ENCODE peak calls at places on chromosomes 16 and 17, in eight cellular contexts. J is COR-L47, N is mucosa of descending colon, U is hippocampal formation, M is EL, A is suprapubic skin, H is EH, F is small intestine. X is an unnamed sample.
A peak's percentile ranks its signal among the peaks of the same experiment; 100 is the strongest.

GRCh38 chr17:70906808-70907207 is 737.5 kb downstream of the KCNJ2 start:
- DNase-seq in N (no peak), U (no peak), J (peak; percentile 1), H (peak; percentile 9), F (no peak), M (no peak), A (no peak), X (peak; percentile 45)

GRCh38 chr17:48569676-48570324 is 8.3 kb downstream of the HOXB4 start:
- DNase-seq in J (no peak), U (no peak), A (no peak), N (no peak), H (no peak), F (no peak), M (no peak), X (no peak)

GRCh38 chr16:30797670-30798309 is 10.8 kb upstream of the ZNF629 start:
- DNase-seq in M (no peak), J (no peak), F (no peak), U (no peak), A (no peak), N (no peak), H (no peak), X (no peak)

GRCh38 chr17:40510328-40510648 is 8.9 kb upstream of the TNS4 start:
- DNase-seq in J (peak; percentile 15), N (no peak), H (no peak), U (no peak), A (peak; percentile 76), M (peak; percentile 54), F (no peak), X (peak; percentile 75)

GRCh38 chr17:34780438-34780837 is 180.8 kb downstream of the CCT6B start:
- DNase-seq in H (no peak), U (no peak), N (no peak), J (no peak), F (no peak), A (no peak), M (no peak), X (no peak)

GRCh38 chr17:80692931-80693467 is 148.4 kb downstream of the RPTOR start:
- DNase-seq in M (no peak), J (no peak), N (no peak), A (no peak), H (no peak), U (peak; percentile 33), F (no peak), X (no peak)

GRCh38 chr16:83779881-83780280 is 27.9 kb upstream of the HSBP1 start:
- DNase-seq in U (peak; percentile 22), J (no peak), F (no peak), H (peak; percentile 84), N (no peak), A (no peak), M (peak; percentile 58), X (peak; percentile 58)

GRCh38 chr17:45282683-45283644 is 21.1 kb upstream of the SPATA32 start:
- DNase-seq in U (no peak), F (no peak), H (peak; percentile 46), M (no peak), N (no peak), J (no peak), A (peak; percentile 49), X (peak; percentile 85)

GRCh38 chr16:30004424-30004776 is 6.4 kb downstream of the DOC2A start:
- DNase-seq in M (no peak), A (no peak), H (no peak), J (no peak), N (no peak), U (no peak), F (no peak), X (no peak)

GRCh38 chr17:32323784-32324590 is 18.0 kb downstream of the C17orf75 start:
- DNase-seq in N (peak; percentile 47), H (peak; percentile 40), A (no peak), U (peak; percentile 69), M (peak; percentile 34), F (peak; percentile 47), J (peak; percentile 8), X (peak; percentile 52)

GRCh38 chr16:73313950-73314349 is 266.0 kb upstream of the ZFHX3 start:
- DNase-seq in H (no peak), U (no peak), F (no peak), M (no peak), A (no peak), N (no peak), J (no peak), X (no peak)

GRCh38 chr16:84670063-84670462 is 21.8 kb downstream of the KLHL36 start:
- DNase-seq in H (no peak), J (no peak), A (no peak), U (no peak), M (no peak), F (no peak), N (no peak), X (no peak)

GRCh38 chr16:77374384-77374783 is 60.5 kb downstream of the ADAMTS18 start:
- DNase-seq in M (no peak), H (no peak), F (no peak), U (no peak), N (no peak), J (no peak), A (no peak), X (no peak)

GRCh38 chr17:77846531-77847085 is 111.9 kb upstream of the TNRC6C start:
- DNase-seq in N (no peak), A (no peak), F (no peak), U (no peak), M (no peak), J (peak; percentile 73), H (no peak), X (no peak)

GRCh38 chr16:77271532-77272426 is 72.6 kb downstream of the SYCE1L start:
- DNase-seq in N (no peak), A (no peak), H (no peak), F (no peak), M (no peak), U (peak; percentile 7), J (no peak), X (no peak)

GRCh38 chr17:81607431-81607830 is 29.5 kb downstream of the NPLOC4 start:
- DNase-seq in F (no peak), H (peak; percentile 63), A (no peak), U (no peak), M (peak; percentile 44), J (no peak), N (no peak), X (peak; percentile 42)

X was measured in iris pigment epithelial cell.